ENCODE peak calls at places on chromosomes 3 and 15, in eight cellular contexts. One of them, this sample, is unnamed.

GRCh38 chr15:40763801-40764765 is at the start of gene GCHFR:
- DNase-seq in coronary artery: peak; percentile 91
- DNase-seq in body of pancreas: peak; percentile 85
- DNase-seq in dorsolateral prefrontal cortex: no peak
- DNase-seq in tibial nerve: peak; percentile 51
- DNase-seq in A673: peak; percentile 55
- DNase-seq in astrocyte of the spinal cord: peak; percentile 64
- DNase-seq in cardiac fibroblast: peak; percentile 74
- DNase-seq in this sample: peak; percentile 77

GRCh38 chr3:123449092-123449985 is 449 bp upstream of the ADCY5 start:
- DNase-seq in coronary artery: no peak
- DNase-seq in body of pancreas: peak; percentile 31
- DNase-seq in dorsolateral prefrontal cortex: no peak
- DNase-seq in tibial nerve: no peak
- DNase-seq in A673: peak; percentile 35
- DNase-seq in astrocyte of the spinal cord: peak; percentile 9
- DNase-seq in cardiac fibroblast: peak; percentile 18
- DNase-seq in this sample: peak; percentile 56

GRCh38 chr3:195163719-195164572 is 107.0 kb downstream of the XXYLT1 start:
- DNase-seq in coronary artery: no peak
- DNase-seq in body of pancreas: no peak
- DNase-seq in dorsolateral prefrontal cortex: no peak
- DNase-seq in tibial nerve: no peak
- DNase-seq in A673: no peak
- DNase-seq in astrocyte of the spinal cord: no peak
- DNase-seq in cardiac fibroblast: no peak
- DNase-seq in this sample: no peak

GRCh38 chr15:82064824-82065223 is 19.0 kb upstream of the MEX3B start:
- DNase-seq in coronary artery: no peak
- DNase-seq in body of pancreas: no peak
- DNase-seq in dorsolateral prefrontal cortex: no peak
- DNase-seq in tibial nerve: no peak
- DNase-seq in A673: no peak
- DNase-seq in astrocyte of the spinal cord: no peak
- DNase-seq in cardiac fibroblast: no peak
- DNase-seq in this sample: no peak

GRCh38 chr3:98326494-98326893 is 27.2 kb upstream of the OR5K4 start:
- DNase-seq in coronary artery: no peak
- DNase-seq in body of pancreas: no peak
- DNase-seq in dorsolateral prefrontal cortex: no peak
- DNase-seq in tibial nerve: no peak
- DNase-seq in A673: no peak
- DNase-seq in astrocyte of the spinal cord: no peak
- DNase-seq in cardiac fibroblast: no peak
- DNase-seq in this sample: no peak

GRCh38 chr3:87229113-87229512 is 2.0 kb downstream of the CHMP2B start:
- DNase-seq in coronary artery: no peak
- DNase-seq in body of pancreas: no peak
- DNase-seq in dorsolateral prefrontal cortex: no peak
- DNase-seq in tibial nerve: no peak
- DNase-seq in A673: no peak
- DNase-seq in astrocyte of the spinal cord: no peak
- DNase-seq in cardiac fibroblast: no peak
- DNase-seq in this sample: no peak

GRCh38 chr3:124810970-124811369 is 76.2 kb downstream of the ITGB5 start:
- DNase-seq in coronary artery: no peak
- DNase-seq in body of pancreas: no peak
- DNase-seq in dorsolateral prefrontal cortex: no peak
- DNase-seq in tibial nerve: no peak
- DNase-seq in A673: no peak
- DNase-seq in astrocyte of the spinal cord: no peak
- DNase-seq in cardiac fibroblast: no peak
- DNase-seq in this sample: no peak

GRCh38 chr3:177554900-177555759 is 357.8 kb upstream of the TBL1XR1 start:
- DNase-seq in coronary artery: no peak
- DNase-seq in body of pancreas: no peak
- DNase-seq in dorsolateral prefrontal cortex: no peak
- DNase-seq in tibial nerve: no peak
- DNase-seq in A673: peak; percentile 18
- DNase-seq in astrocyte of the spinal cord: peak; percentile 83
- DNase-seq in cardiac fibroblast: peak; percentile 83
- DNase-seq in this sample: no peak

GRCh38 chr15:63597033-63597790 is at the start of gene FBXL22:
- DNase-seq in coronary artery: no peak
- DNase-seq in body of pancreas: peak; percentile 30
- DNase-seq in dorsolateral prefrontal cortex: no peak
- DNase-seq in tibial nerve: no peak
- DNase-seq in A673: no peak
- DNase-seq in astrocyte of the spinal cord: peak; percentile 38
- DNase-seq in cardiac fibroblast: no peak
- DNase-seq in this sample: no peak

GRCh38 chr15:66830358-66830757 is 128.3 kb downstream of the SMAD6 start:
- DNase-seq in coronary artery: no peak
- DNase-seq in body of pancreas: no peak
- DNase-seq in dorsolateral prefrontal cortex: no peak
- DNase-seq in tibial nerve: no peak
- DNase-seq in A673: no peak
- DNase-seq in astrocyte of the spinal cord: peak; percentile 58
- DNase-seq in cardiac fibroblast: peak; percentile 85
- DNase-seq in this sample: no peak

GRCh38 chr15:99956022-99956775 is 223.0 kb upstream of the LYSMD4 start:
- DNase-seq in coronary artery: peak; percentile 45
- DNase-seq in body of pancreas: no peak
- DNase-seq in dorsolateral prefrontal cortex: no peak
- DNase-seq in tibial nerve: no peak
- DNase-seq in A673: no peak
- DNase-seq in astrocyte of the spinal cord: no peak
- DNase-seq in cardiac fibroblast: no peak
- DNase-seq in this sample: no peak

GRCh38 chr3:62757045-62757444 is 118.2 kb downstream of the CADPS start:
- DNase-seq in coronary artery: no peak
- DNase-seq in body of pancreas: no peak
- DNase-seq in dorsolateral prefrontal cortex: no peak
- DNase-seq in tibial nerve: no peak
- DNase-seq in A673: no peak
- DNase-seq in astrocyte of the spinal cord: no peak
- DNase-seq in cardiac fibroblast: no peak
- DNase-seq in this sample: no peak

GRCh38 chr3:191331443-191331842 is 1.1 kb upstream of the UTS2B start:
- DNase-seq in coronary artery: no peak
- DNase-seq in body of pancreas: no peak
- DNase-seq in dorsolateral prefrontal cortex: no peak
- DNase-seq in tibial nerve: no peak
- DNase-seq in A673: no peak
- DNase-seq in astrocyte of the spinal cord: peak; percentile 59
- DNase-seq in cardiac fibroblast: peak; percentile 27
- DNase-seq in this sample: no peak

DNA sequence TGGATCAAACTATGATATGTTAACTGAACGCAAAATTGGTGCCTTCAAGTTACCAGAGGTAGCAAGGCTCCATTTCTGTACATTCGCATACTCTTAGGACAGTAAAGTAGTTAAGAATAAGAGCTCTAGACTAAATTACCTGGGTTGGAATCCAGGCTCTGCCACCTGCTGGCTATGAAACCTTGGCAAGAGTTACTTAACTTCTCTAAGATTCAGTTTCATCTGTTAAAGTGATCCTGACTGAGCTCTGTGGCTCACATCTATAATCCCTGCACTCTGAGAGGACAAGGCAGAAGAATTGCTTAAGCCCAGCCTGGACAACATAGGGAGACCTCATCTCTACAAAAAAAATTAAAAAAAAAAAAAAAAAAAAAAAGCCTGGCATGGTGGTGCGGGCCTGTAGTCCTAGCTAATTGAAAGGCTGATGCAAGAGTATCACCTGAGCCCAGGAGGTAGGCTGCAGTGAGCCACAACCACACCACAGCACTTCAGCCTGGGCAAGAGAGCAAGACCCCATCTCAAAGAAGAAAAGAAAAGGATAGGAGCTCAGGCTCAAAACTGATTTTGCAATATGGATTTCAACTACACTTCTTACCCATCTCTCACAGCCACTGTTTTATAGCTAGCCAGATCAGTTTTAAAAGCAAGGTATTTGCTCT is 21.3 kb downstream of the GSK3B start:
- DNase-seq in coronary artery: no peak
- DNase-seq in body of pancreas: no peak
- DNase-seq in dorsolateral prefrontal cortex: no peak
- DNase-seq in tibial nerve: no peak
- DNase-seq in A673: no peak
- DNase-seq in astrocyte of the spinal cord: no peak
- DNase-seq in cardiac fibroblast: no peak
- DNase-seq in this sample: no peak
- TF ChIP-seq CTCF in coronary artery: no peak
- TF ChIP-seq CTCF in body of pancreas: peak; percentile 30
- TF ChIP-seq CTCF in dorsolateral prefrontal cortex: no peak
- TF ChIP-seq CTCF in tibial nerve: no peak
- TF ChIP-seq CTCF in A673: no peak
- TF ChIP-seq CTCF in astrocyte of the spinal cord: peak; percentile 19
- TF ChIP-seq CTCF in cardiac fibroblast: no peak
- TF ChIP-seq CTCF in this sample: no peak

DNA sequence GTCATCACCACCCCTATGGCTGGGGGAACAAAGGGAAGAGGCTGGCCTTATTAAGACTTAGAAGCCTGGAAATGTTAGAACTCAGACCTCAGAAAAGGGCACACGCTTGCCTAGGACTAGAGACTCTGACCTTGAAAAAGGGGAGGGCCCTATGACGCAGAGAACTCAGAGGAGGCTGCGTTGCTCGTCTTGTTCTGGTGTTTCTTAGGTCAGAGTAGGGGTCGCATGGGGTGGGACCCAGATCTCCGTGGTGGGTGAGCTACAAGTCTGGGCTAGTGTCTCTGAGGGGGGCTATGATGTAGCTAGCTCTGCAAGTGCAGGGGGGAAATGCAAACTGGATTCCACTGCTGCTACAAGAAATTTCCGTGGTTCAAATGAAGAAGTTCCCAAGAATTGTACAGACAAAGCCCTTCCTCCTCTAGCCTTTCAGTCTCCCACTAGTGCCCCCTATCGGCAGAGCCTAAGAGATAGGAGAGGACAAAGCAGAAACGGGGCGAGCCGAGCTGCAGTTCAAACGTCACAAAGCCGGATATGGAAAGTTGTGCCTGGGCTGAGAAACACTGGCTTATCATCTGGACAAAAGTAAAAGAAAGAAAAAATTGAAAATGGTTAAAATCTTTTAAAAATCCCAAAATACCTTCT is 392.9 kb upstream of the ROBO2 start:
- DNase-seq in coronary artery: no peak
- DNase-seq in body of pancreas: no peak
- DNase-seq in dorsolateral prefrontal cortex: no peak
- DNase-seq in tibial nerve: no peak
- DNase-seq in A673: peak; percentile 4
- DNase-seq in astrocyte of the spinal cord: no peak
- DNase-seq in cardiac fibroblast: no peak
- DNase-seq in this sample: no peak
- TF ChIP-seq CTCF in coronary artery: no peak
- TF ChIP-seq CTCF in body of pancreas: no peak
- TF ChIP-seq CTCF in dorsolateral prefrontal cortex: no peak
- TF ChIP-seq CTCF in tibial nerve: no peak
- TF ChIP-seq CTCF in A673: peak; percentile 40
- TF ChIP-seq CTCF in astrocyte of the spinal cord: no peak
- TF ChIP-seq CTCF in cardiac fibroblast: no peak
- TF ChIP-seq CTCF in this sample: no peak

DNA sequence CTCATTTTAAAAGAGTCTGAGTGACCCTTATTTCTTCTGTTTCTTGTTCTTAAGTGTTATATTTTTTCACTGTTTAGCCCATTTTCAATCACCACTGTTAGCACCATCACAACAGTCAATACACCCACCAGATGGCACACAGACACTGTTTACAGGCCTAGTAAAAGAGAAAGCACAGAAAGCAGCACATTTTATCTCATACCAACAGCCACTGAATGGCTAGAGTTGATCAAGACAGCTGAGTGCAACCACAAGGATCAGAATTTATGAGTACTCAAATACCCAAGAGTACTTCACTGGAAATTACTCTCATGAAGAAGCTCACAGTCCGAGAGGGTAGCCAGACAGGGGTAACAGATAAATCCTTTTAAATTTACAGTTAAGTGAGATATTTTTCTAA is 127.0 kb downstream of the TFDP2 start:
- DNase-seq in coronary artery: no peak
- DNase-seq in body of pancreas: no peak
- DNase-seq in dorsolateral prefrontal cortex: no peak
- DNase-seq in tibial nerve: no peak
- DNase-seq in A673: peak; percentile 18
- DNase-seq in astrocyte of the spinal cord: peak; percentile 16
- DNase-seq in cardiac fibroblast: peak; percentile 41
- DNase-seq in this sample: no peak
- TF ChIP-seq CTCF in coronary artery: no peak
- TF ChIP-seq CTCF in body of pancreas: no peak
- TF ChIP-seq CTCF in dorsolateral prefrontal cortex: no peak
- TF ChIP-seq CTCF in tibial nerve: no peak
- TF ChIP-seq CTCF in A673: peak; percentile 37
- TF ChIP-seq CTCF in astrocyte of the spinal cord: peak; percentile 10
- TF ChIP-seq CTCF in cardiac fibroblast: no peak
- TF ChIP-seq CTCF in this sample: no peak

GRCh38 chr15:44289352-44289790 is 852 bp downstream of the GOLM2 start:
- DNase-seq in coronary artery: no peak
- DNase-seq in body of pancreas: no peak
- DNase-seq in dorsolateral prefrontal cortex: no peak
- DNase-seq in tibial nerve: no peak
- DNase-seq in A673: no peak
- DNase-seq in astrocyte of the spinal cord: peak; percentile 9
- DNase-seq in cardiac fibroblast: no peak
- DNase-seq in this sample: no peak

GRCh38 chr15:44286814-44287555 is 1.5 kb upstream of the GOLM2 start:
- DNase-seq in coronary artery: no peak
- DNase-seq in body of pancreas: no peak
- DNase-seq in dorsolateral prefrontal cortex: no peak
- DNase-seq in tibial nerve: no peak
- DNase-seq in A673: peak; percentile 19
- DNase-seq in astrocyte of the spinal cord: no peak
- DNase-seq in cardiac fibroblast: no peak
- DNase-seq in this sample: no peak
- TF ChIP-seq CTCF in coronary artery: peak; percentile 14
- TF ChIP-seq CTCF in body of pancreas: peak; percentile 24
- TF ChIP-seq CTCF in dorsolateral prefrontal cortex: peak; percentile 19
- TF ChIP-seq CTCF in tibial nerve: peak; percentile 3
- TF ChIP-seq CTCF in A673: no peak
- TF ChIP-seq CTCF in astrocyte of the spinal cord: no peak
- TF ChIP-seq CTCF in cardiac fibroblast: peak; percentile 21
- TF ChIP-seq CTCF in this sample: peak; percentile 34

DNA sequence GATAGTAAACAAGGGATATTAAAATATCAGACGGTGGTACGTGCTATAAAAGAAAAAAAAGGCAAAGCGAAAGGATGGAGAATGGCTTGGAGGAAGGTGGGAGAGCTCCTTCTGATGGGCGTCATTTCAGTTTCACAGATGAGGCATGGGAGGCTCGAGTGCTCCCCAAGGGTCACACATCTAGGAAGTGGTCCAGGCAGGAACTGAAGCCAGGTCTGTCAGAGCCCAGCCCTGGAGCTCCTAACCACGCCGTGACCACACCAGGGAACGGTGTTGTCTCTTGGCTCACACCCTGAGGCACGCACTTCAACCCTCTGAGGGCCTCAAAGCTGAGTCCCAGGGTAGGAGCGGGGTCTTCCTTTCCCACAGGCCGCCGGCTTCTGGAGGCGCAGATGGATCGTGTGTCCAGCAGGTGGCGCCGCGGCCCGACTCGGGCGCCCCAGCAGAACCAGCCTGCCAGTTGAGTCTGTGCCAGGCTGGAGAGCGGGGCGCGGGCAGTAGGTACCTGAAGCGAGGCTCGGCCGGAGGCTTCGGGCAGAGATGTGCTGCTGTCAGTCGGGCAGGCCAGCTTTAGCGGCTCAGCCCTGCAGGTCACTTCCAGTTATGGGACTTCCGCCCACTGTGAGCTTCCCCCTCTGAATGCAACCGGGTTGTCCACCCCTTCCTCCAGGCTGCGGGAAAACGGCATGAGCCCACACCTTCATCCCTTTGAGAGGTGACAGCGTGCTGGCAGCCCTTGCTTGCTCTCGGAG is 68.1 kb downstream of the SLC6A1 start:
- DNase-seq in coronary artery: no peak
- DNase-seq in body of pancreas: peak; percentile 57
- DNase-seq in dorsolateral prefrontal cortex: peak; percentile 58
- DNase-seq in tibial nerve: peak; percentile 45
- DNase-seq in A673: peak; percentile 79
- DNase-seq in astrocyte of the spinal cord: peak; percentile 63
- DNase-seq in cardiac fibroblast: peak; percentile 73
- DNase-seq in this sample: peak; percentile 82
- TF ChIP-seq CTCF in coronary artery: peak; percentile 79
- TF ChIP-seq CTCF in body of pancreas: peak; percentile 54
- TF ChIP-seq CTCF in dorsolateral prefrontal cortex: peak; percentile 97
- TF ChIP-seq CTCF in tibial nerve: peak; percentile 66
- TF ChIP-seq CTCF in A673: peak; percentile 93
- TF ChIP-seq CTCF in astrocyte of the spinal cord: peak; percentile 89
- TF ChIP-seq CTCF in cardiac fibroblast: peak; percentile 92
- TF ChIP-seq CTCF in this sample: peak; percentile 97

This sample was measured in mesothelial cell of epicardium.